ENCODE peak calls at places on chromosomes 16 and 17, in five cellular contexts. R is heart right ventricle, T is esophagus squamous epithelium, U is neural progenitor cell, D is heart left ventricle. X is an unnamed sample. For H3K4me1, the result is how much of the 10 kb centered on the place peaks cover.

GRCh38 chr17:52170963-52171572 is 12.6 kb upstream of the CA10 start:
- DNase-seq in D (no peak), R (no peak), T (no peak), U (peak), X (no peak)

GRCh38 chr17:35778641-35779196 is 16.7 kb downstream of the MMP28 start:
- DNase-seq in D (no peak), R (no peak), T (no peak), U (no peak), X (no peak)

GRCh38 chr16:25217921-25218320 is 1.2 kb downstream of the AQP8 start:
- DNase-seq in T (no peak), D (no peak), U (no peak), R (no peak), X (no peak)

GRCh38 chr17:77497578-77497934 is 356.8 kb downstream of the SEC14L1 start:
- DNase-seq in D (no peak), T (no peak), U (no peak), R (no peak), X (peak)

GRCh38 chr16:89646906-89647305 is 10.6 kb downstream of the CHMP1A start:
- DNase-seq in U (no peak), T (no peak), R (no peak), D (no peak), X (no peak)

GRCh38 chr17:65163990-65164495 is 26.9 kb downstream of the RGS9 start:
- DNase-seq in U (no peak), D (no peak), R (no peak), T (no peak), X (no peak)

GRCh38 chr17:39663340-39663687 is 1.8 kb upstream of the TCAP start:
- DNase-seq in D (no peak), U (no peak), R (no peak), T (no peak), X (no peak)

GRCh38 chr16:72766506-72766905 is 281.4 kb downstream of the ZFHX3 start:
- DNase-seq in D (no peak), T (no peak), U (peak), R (no peak), X (no peak)

GRCh38 chr16:53131363-53132071 is 76.7 kb downstream of the CHD9 start:
- DNase-seq in U (no peak), T (no peak), R (peak), D (peak), X (peak)

GRCh38 chr16:25135239-25135878 is 23.8 kb downstream of the LCMT1 start:
- DNase-seq in R (no peak), D (no peak), T (no peak), U (no peak), X (no peak)

GRCh38 chr17:3012926-3013581 is 50.4 kb downstream of the OR1D5 start:
- DNase-seq in D (peak), T (no peak), U (peak), R (peak), X (peak)

GRCh38 chr17:79991140-79991923 is 44.3 kb downstream of the TBC1D16 start:
- DNase-seq in R (peak), T (no peak), U (peak), D (peak), X (peak)

GRCh38 chr16:89120281-89120680 is 26.6 kb downstream of the ACSF3 start:
- DNase-seq in U (no peak), R (no peak), T (no peak), D (peak), X (no peak)

GRCh38 chr16:86576591-86577313 is 1.6 kb upstream of the FOXL1 start:
- DNase-seq in R (no peak), U (no peak), D (no peak), T (no peak), X (no peak)

GRCh38 chr16:54244061-54244886 is 42.3 kb downstream of the IRX3 start:
- DNase-seq in T (no peak), U (no peak), R (no peak), D (no peak), X (no peak)

GRCh38 chr16:24645739-24646645 is 83.5 kb upstream of the TNRC6A start:
- DNase-seq in T (no peak), D (no peak), U (no peak), R (no peak), X (no peak)

GRCh38 chr17:66712453-66712852 is 122.5 kb upstream of the CACNG5 start:
- DNase-seq in D (no peak), U (no peak), R (no peak), T (no peak), X (no peak)

GRCh38 chr16:57775661-57776469 is 26.4 kb downstream of the KIFC3 start:
- DNase-seq in D (no peak), U (peak), T (no peak), R (no peak), X (no peak)

GRCh38 chr17:61402978-61403845 is 3.6 kb downstream of the TBX2 start:
- DNase-seq in T (no peak), R (no peak), U (peak), D (peak), X (no peak)

GRCh38 chr16:8674413-8675022 is at the start of gene ABAT:
- DNase-seq in T (peak), R (peak), U (peak), D (peak), X (peak)

GRCh38 chr17:48484850-48485249 is 46.0 kb downstream of the HOXB1 start:
- DNase-seq in R (no peak), D (no peak), U (no peak), T (no peak), X (no peak)
- H3K27ac ChIP-seq in R (no peak), D (no peak), U (no peak), T (no peak), X (no peak)

GRCh38 chr17:48563385-48563838 is 14.7 kb downstream of the HOXB4 start:
- DNase-seq in T (no peak), R (no peak), D (no peak), U (no peak), X (no peak)
- H3K4me1 ChIP-seq in T (half or more), R (under half), D (under half), U (under half), X (under half)

GRCh38 chr16:69448470-69449193 is 24.2 kb downstream of the CYB5B start:
- DNase-seq in T (no peak), D (no peak), R (no peak), U (no peak), X (no peak)

GRCh38 chr16:69444873-69445517 is 20.6 kb downstream of the CYB5B start:
- DNase-seq in U (no peak), T (no peak), R (no peak), D (no peak), X (no peak)

GRCh38 chr16:69440236-69440635 is 15.8 kb downstream of the CYB5B start:
- DNase-seq in R (no peak), T (no peak), D (no peak), U (no peak), X (no peak)

GRCh38 chr16:69438465-69438864 is 14.0 kb downstream of the CYB5B start:
- DNase-seq in R (no peak), U (no peak), D (no peak), T (no peak), X (no peak)

DNA sequence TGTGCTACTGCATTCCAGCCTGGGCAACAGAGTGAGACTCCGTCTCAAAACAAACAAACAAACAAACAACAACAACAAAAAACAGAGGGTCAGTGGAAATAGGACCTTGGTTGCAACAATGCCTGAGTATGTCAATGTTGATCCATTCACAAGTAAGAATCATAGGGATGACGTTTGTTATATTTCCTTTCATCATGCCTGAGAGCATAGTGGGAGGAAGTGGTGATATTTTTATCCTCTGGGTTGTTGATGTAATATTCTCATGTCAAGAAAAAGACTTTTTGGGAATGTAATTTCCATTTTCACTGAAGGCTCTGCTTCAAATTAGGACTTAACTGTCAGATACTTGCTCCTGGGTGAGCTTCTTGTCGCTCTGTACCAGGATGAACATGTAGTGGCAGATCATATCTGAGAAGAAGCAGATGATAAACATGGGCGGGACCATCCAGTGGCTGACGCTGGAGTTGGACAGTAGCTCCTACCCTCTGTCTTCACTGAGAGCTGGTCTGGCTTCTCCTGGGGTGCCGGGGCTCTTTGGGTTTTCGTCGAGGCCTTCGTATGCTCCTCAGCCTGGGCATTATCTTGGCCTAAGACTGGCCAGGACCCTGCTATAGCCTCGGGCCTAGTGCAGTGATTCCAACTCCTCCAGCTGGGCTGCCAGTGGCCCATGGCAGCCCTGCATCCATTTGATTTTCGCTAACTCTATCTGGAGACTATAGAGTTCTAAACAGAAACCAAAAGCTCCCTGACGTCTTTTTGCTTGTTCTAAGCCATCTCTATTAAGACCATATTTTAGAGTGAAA is 19.6 kb downstream of the CYB5B start:
- DNase-seq in R (no peak), D (no peak), T (no peak), U (no peak), X (no peak)
- H3K4me3 ChIP-seq in R (no peak), D (peak), T (peak), U (no peak), X (peak)

GRCh38 chr16:30494709-30495108 is 22.2 kb downstream of the ITGAL start:
- DNase-seq in R (no peak), U (no peak), T (no peak), D (no peak), X (no peak)
- H3K27ac ChIP-seq in R (no peak), U (no peak), T (no peak), D (no peak), X (no peak)

X was measured in breast epithelium.